ENCODE peak calls at places on chromosomes 1 and 21, in ten cellular contexts. Q, P, B, L, U, G, X, N, C and E are unnamed samples.

GRCh38 chr1:226764533-226764932 is 25.5 kb upstream of the ITPKB start:
- DNase-seq in Q (no peak), P (no peak), B (no peak), L (no peak), U (no peak), G (no peak), X (no peak), N (no peak), C (no peak), E (no peak)

GRCh38 chr21:34992736-34993135 is 56.4 kb downstream of the RUNX1 start:
- DNase-seq in Q (no peak), P (no peak), B (no peak), L (no peak), U (no peak), G (peak), X (no peak), N (no peak), C (peak), E (no peak)

GRCh38 chr21:35988396-35989140 is 71.8 kb downstream of the SETD4 start:
- DNase-seq in Q (no peak), P (no peak), B (no peak), L (no peak), U (no peak), G (no peak), X (no peak), N (no peak), C (no peak), E (no peak)

GRCh38 chr1:36008546-36009197 is 75.2 kb upstream of the TEKT2 start:
- DNase-seq in Q (no peak), P (no peak), B (peak), L (no peak), U (no peak), G (peak), X (no peak), N (no peak), C (no peak), E (no peak)

GRCh38 chr1:30822966-30823581 is 65.5 kb upstream of the LAPTM5 start:
- DNase-seq in Q (no peak), P (no peak), B (no peak), L (no peak), U (no peak), G (no peak), X (no peak), N (no peak), C (no peak), E (no peak)

GRCh38 chr1:172390620-172391491 is 29.6 kb upstream of the C1orf105 start:
- DNase-seq in Q (peak), P (peak), B (no peak), L (peak), U (no peak), G (no peak), X (peak), N (no peak), C (peak), E (peak)

GRCh38 chr1:21781971-21782867 is 730 bp downstream of the USP48 start:
- DNase-seq in Q (no peak), P (peak), B (no peak), L (peak), U (peak), G (peak), X (peak), N (peak), C (no peak), E (peak)

GRCh38 chr1:78840447-78841251 is 165.9 kb downstream of the ADGRL4 start:
- DNase-seq in Q (no peak), P (no peak), B (no peak), L (no peak), U (no peak), G (peak), X (no peak), N (no peak), C (no peak), E (no peak)

GRCh38 chr1:186683637-186684410 is 3.6 kb upstream of the PTGS2 start:
- DNase-seq in Q (no peak), P (no peak), B (no peak), L (no peak), U (no peak), G (no peak), X (no peak), N (no peak), C (no peak), E (no peak)

GRCh38 chr1:151510020-151510405 is 1.2 kb upstream of the CGN start:
- DNase-seq in Q (no peak), P (no peak), B (no peak), L (peak), U (no peak), G (no peak), X (peak), N (no peak), C (no peak), E (no peak)

GRCh38 chr1:198494658-198495103 is 45.8 kb downstream of the ATP6V1G3 start:
- DNase-seq in Q (no peak), P (no peak), B (no peak), L (no peak), U (no peak), G (no peak), X (no peak), N (no peak), C (no peak), E (no peak)

GRCh38 chr1:19312782-19313635 is 883 bp downstream of the SLC66A1 start:
- DNase-seq in Q (no peak), P (no peak), B (no peak), L (peak), U (no peak), G (no peak), X (no peak), N (no peak), C (no peak), E (peak)

GRCh38 chr1:151282883-151283725 is 1.0 kb downstream of the ZNF687 start:
- DNase-seq in Q (peak), P (peak), B (no peak), L (peak), U (no peak), G (no peak), X (peak), N (peak), C (no peak), E (peak)

GRCh38 chr1:8438449-8438848 is 120.5 kb downstream of the SLC45A1 start:
- DNase-seq in Q (no peak), P (no peak), B (no peak), L (peak), U (no peak), G (no peak), X (no peak), N (no peak), C (no peak), E (peak)

GRCh38 chr1:162218975-162219374 is 149.5 kb downstream of the NOS1AP start:
- DNase-seq in Q (no peak), P (no peak), B (no peak), L (no peak), U (no peak), G (no peak), X (no peak), N (no peak), C (no peak), E (no peak)

GRCh38 chr1:29211086-29212030 is 19.4 kb downstream of the MECR start:
- DNase-seq in Q (no peak), P (no peak), B (no peak), L (no peak), U (no peak), G (no peak), X (no peak), N (no peak), C (no peak), E (peak)

GRCh38 chr21:44291936-44292811 is 6.5 kb downstream of the AIRE start:
- DNase-seq in Q (no peak), P (no peak), B (no peak), L (no peak), U (no peak), G (no peak), X (no peak), N (peak), C (no peak), E (no peak)

GRCh38 chr1:24294757-24295371 is 24.3 kb upstream of the GRHL3 start:
- DNase-seq in Q (peak), P (peak), B (no peak), L (peak), U (peak), G (no peak), X (peak), N (no peak), C (peak), E (no peak)

GRCh38 chr1:199815947-199816346 is 211.6 kb upstream of the NR5A2 start:
- DNase-seq in Q (no peak), P (no peak), B (no peak), L (no peak), U (no peak), G (no peak), X (no peak), N (no peak), C (no peak), E (no peak)

GRCh38 chr1:44650159-44650831 is 24.0 kb downstream of the TMEM53 start:
- DNase-seq in Q (no peak), P (peak), B (no peak), L (no peak), U (peak), G (no peak), X (no peak), N (no peak), C (no peak), E (no peak)

GRCh38 chr1:29017975-29018712 is 103.8 kb downstream of the EPB41 start:
- DNase-seq in Q (no peak), P (no peak), B (no peak), L (no peak), U (no peak), G (no peak), X (no peak), N (no peak), C (no peak), E (no peak)

GRCh38 chr1:66262233-66262632 is 271.7 kb upstream of the SGIP1 start:
- DNase-seq in Q (no peak), P (no peak), B (peak), L (no peak), U (peak), G (peak), X (peak), N (no peak), C (no peak), E (no peak)

GRCh38 chr1:204335533-204335932 is 24.2 kb downstream of the PLEKHA6 start:
- DNase-seq in Q (no peak), P (no peak), B (no peak), L (no peak), U (no peak), G (no peak), X (no peak), N (no peak), C (no peak), E (peak)
- TF ChIP-seq POLR2A in Q (no peak), P (no peak), B (no peak), L (no peak), U (no peak), G (no peak), X (no peak), N (no peak), C (no peak), E (no peak)

DNA sequence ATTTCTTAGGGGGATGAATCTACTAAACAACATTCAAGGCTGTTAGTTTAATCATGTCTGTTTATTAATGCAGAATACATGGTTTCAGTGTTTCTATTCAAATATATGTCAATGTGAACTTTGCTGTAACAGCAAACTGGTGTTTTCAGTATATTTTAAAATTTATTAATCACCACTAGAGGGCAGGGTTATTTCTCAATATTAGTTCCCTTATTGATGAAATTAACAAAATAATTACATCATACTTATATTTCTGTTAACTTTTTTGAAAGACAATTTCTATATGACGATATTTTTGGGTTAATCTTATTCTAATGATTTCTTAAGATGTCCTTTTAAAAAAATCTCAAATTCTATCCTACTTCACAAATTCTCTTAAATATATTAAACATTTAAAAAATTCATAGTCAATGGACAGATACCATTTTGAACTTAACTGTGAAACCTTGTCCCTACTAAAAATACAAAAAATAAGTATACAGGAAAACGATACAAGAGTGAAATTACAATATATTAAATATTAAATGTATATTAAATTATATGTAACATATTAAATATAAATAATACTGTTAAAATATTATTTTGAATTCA is 1034.1 kb upstream of the PRMT6 start:
- DNase-seq in Q (no peak), P (no peak), B (no peak), L (no peak), U (no peak), G (no peak), X (no peak), N (no peak), C (no peak), E (no peak)
- TF ChIP-seq CTCF in Q (no peak), P (peak), B (peak), L (peak), U (peak), G (peak), X (peak), N (no peak), C (peak), E (no peak)

DNA sequence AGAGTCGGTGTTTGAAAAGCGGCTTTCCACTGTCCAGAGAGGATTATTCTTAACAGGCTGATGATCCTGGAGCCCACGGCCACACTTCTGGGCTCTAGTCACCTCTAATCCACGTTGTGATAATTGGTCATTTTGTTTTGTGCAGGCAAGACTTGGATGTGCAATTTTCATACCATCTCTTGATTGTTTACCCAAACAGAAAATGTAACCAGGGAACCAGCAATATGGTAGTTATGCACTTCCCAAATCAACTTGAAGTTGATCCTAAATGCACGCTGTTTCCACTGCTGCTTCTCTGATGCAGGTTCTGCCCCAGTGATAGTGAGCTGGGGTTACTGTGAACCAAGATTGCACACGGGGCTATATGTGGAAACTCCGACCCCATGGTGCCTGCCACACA is 14.8 kb upstream of the KCNJ15 start:
- DNase-seq in Q (no peak), P (no peak), B (no peak), L (no peak), U (no peak), G (no peak), X (no peak), N (no peak), C (no peak), E (no peak)
- H3K27ac ChIP-seq in Q (no peak), P (peak), B (no peak), L (no peak), U (no peak), G (no peak), X (no peak), N (no peak), C (no peak), E (no peak)

GRCh38 chr1:179228783-179229213 is 679 bp downstream of the ABL2 start:
- DNase-seq in Q (peak), P (peak), B (no peak), L (peak), U (peak), G (peak), X (peak), N (peak), C (no peak), E (peak)

GRCh38 chr1:179230251-179230650 is 774 bp upstream of the ABL2 start:
- DNase-seq in Q (no peak), P (no peak), B (no peak), L (no peak), U (no peak), G (peak), X (no peak), N (no peak), C (no peak), E (no peak)

GRCh38 chr1:179231923-179232322 is 2.4 kb upstream of the ABL2 start:
- DNase-seq in Q (no peak), P (no peak), B (no peak), L (no peak), U (no peak), G (peak), X (no peak), N (peak), C (no peak), E (no peak)

GRCh38 chr1:179229214-179230140 is at the start of gene ABL2:
- DNase-seq in Q (peak), P (peak), B (peak), L (peak), U (peak), G (no peak), X (peak), N (peak), C (no peak), E (peak)

DNA sequence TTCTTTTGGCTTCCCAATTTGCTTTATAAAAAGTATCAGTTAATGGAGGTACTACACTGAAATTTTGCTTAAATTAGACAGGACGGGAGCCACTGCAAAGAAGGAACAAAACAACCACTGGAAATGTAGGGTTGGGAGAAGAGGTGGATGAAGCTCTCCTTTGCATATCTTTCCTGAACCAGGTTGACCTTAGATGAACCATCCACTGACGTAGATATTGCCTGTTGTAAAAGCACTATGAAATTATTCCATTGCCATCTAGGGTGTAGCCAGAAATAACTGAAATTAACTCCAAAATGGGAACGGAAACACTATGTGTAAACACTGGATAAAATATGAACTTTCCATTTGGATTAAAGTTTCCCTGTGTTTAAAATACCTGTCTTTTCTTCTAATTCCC is 1.2 kb upstream of the ABL2 start:
- DNase-seq in Q (no peak), P (no peak), B (no peak), L (no peak), U (no peak), G (no peak), X (no peak), N (peak), C (no peak), E (no peak)
- TF ChIP-seq POLR2A in Q (no peak), P (no peak), B (no peak), L (no peak), U (no peak), G (no peak), X (no peak), N (no peak), C (no peak), E (no peak)

GRCh38 chr1:248618878-248619277 is 16.0 kb downstream of the OR2T11 start:
- DNase-seq in Q (peak), P (peak), B (peak), L (no peak), U (peak), G (peak), X (peak), N (no peak), C (peak), E (peak)

GRCh38 chr1:248618119-248618518 is 16.8 kb downstream of the OR2T11 start:
- DNase-seq in Q (no peak), P (no peak), B (no peak), L (no peak), U (no peak), G (no peak), X (no peak), N (no peak), C (no peak), E (no peak)

GRCh38 chr1:248625166-248625565 is 9.7 kb downstream of the OR2T11 start:
- DNase-seq in Q (no peak), P (no peak), B (no peak), L (no peak), U (no peak), G (no peak), X (no peak), N (no peak), C (no peak), E (no peak)

GRCh38 chr1:248625971-248626370 is 8.9 kb downstream of the OR2T11 start:
- DNase-seq in Q (no peak), P (no peak), B (no peak), L (no peak), U (no peak), G (no peak), X (no peak), N (no peak), C (no peak), E (no peak)

DNA sequence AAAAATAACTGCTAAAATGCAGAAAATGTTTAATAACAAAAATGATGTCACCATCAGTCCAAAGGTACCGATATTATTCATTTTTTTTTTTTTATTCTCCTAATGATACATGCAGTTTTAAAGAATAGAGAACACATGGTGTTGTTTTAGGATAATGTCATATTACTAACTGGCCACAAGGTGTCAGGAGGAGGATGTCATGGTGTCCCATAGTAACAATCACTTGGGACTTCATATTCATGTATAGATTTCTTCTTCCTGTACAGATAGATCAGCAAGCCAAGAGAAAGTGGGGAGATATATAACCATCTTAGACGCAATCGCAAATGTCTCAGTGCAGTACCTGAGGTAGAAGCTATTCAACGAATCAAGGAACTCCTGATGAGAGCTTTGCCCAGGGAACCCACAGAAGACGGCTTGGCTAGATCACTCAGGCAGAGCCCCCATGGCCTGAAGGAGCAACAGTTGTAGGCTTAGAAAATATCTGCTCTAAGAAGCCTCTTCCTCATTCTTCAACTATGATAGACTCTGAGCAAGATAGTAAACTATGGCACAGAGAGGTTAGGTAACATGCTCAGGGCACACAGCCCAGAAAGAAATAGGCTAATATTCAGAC is 12.3 kb downstream of the OR2T11 start:
- DNase-seq in Q (no peak), P (no peak), B (peak), L (no peak), U (no peak), G (peak), X (no peak), N (peak), C (no peak), E (no peak)
- TF ChIP-seq CTCF in Q (no peak), P (peak), B (peak), L (peak), U (peak), G (peak), X (peak), N (peak), C (peak), E (peak)

GRCh38 chr1:235410467-235410866 is 43.2 kb downstream of the TBCE start:
- DNase-seq in Q (no peak), P (no peak), B (no peak), L (no peak), U (no peak), G (no peak), X (no peak), N (no peak), C (no peak), E (no peak)
- H3K27ac ChIP-seq in Q (no peak), P (no peak), B (no peak), L (no peak), U (no peak), G (no peak), X (peak), N (no peak), C (no peak), E (no peak)

GRCh38 chr1:1222575-1223225 is 8.7 kb upstream of the TNFRSF4 start:
- DNase-seq in Q (no peak), P (no peak), B (no peak), L (no peak), U (no peak), G (no peak), X (no peak), N (no peak), C (no peak), E (no peak)
- TF ChIP-seq POLR2A in Q (no peak), P (no peak), B (no peak), L (no peak), U (no peak), G (no peak), X (no peak), N (no peak), C (no peak), E (no peak)